ENCODE peak calls at places on chromosome 20, in nine cellular contexts. W is cardiac muscle cell; Z is psoas muscle; N is tibial artery; Y is GM23248; P is neural progenitor cell; S is HCT116; Q is dorsolateral prefrontal cortex; E is CD8-positive, alpha-beta memory T cell. L is an unnamed sample.
A peak's percentile ranks its signal among the peaks of the same experiment; 100 is the strongest.

GRCh38 chr20:59776626-59777320 is 156.7 kb downstream of the SYCP2 start:
- DNase-seq in Y (no peak), N (peak; percentile 29), S (no peak), Z (no peak), Q (no peak), P (no peak), E (no peak), W (no peak), L (no peak)

GRCh38 chr20:5056801-5057599 is 55.7 kb upstream of the SLC23A2 start:
- DNase-seq in W (peak; percentile 37), Y (peak; percentile 65), Q (no peak), S (peak; percentile 26), E (peak; percentile 61), Z (no peak), N (peak; percentile 73), P (no peak), L (peak; percentile 19)

GRCh38 chr20:59055302-59055701 is 12.7 kb upstream of the PRELID3B start:
- DNase-seq in N (no peak), W (peak; percentile 34), P (no peak), E (no peak), Q (no peak), Z (no peak), S (no peak), Y (peak; percentile 50), L (no peak)

GRCh38 chr20:43727980-43728590 is 1.3 kb upstream of the GTSF1L start:
- DNase-seq in S (no peak), Y (no peak), N (no peak), P (no peak), W (no peak), Q (no peak), Z (no peak), E (no peak), L (no peak)

GRCh38 chr20:59670786-59671492 is 66.6 kb downstream of the PHACTR3 start:
- DNase-seq in N (no peak), P (no peak), Z (no peak), Q (peak; percentile 78), W (no peak), S (no peak), Y (no peak), E (no peak), L (no peak)

GRCh38 chr20:49567421-49568256 is at the start of gene PTGIS:
- DNase-seq in S (no peak), P (peak; percentile 91), W (peak; percentile 63), Q (no peak), Z (peak; percentile 50), E (no peak), N (no peak), Y (peak; percentile 84), L (no peak)

GRCh38 chr20:4512891-4513550 is 208.7 kb upstream of the PRND start:
- DNase-seq in Q (no peak), Y (peak; percentile 92), S (peak; percentile 91), N (no peak), W (peak; percentile 90), E (no peak), P (no peak), Z (no peak), L (no peak)

GRCh38 chr20:25259788-25260254 is 11.9 kb downstream of the PYGB start:
- DNase-seq in W (no peak), S (no peak), Q (no peak), Z (no peak), E (no peak), P (no peak), N (no peak), Y (no peak), L (no peak)

GRCh38 chr20:10674684-10675455 is 1.1 kb upstream of the JAG1 start:
- DNase-seq in E (no peak), P (peak; percentile 93), Z (peak; percentile 79), Q (peak; percentile 54), Y (peak; percentile 86), S (peak; percentile 48), W (peak; percentile 76), N (peak; percentile 92), L (peak; percentile 59)

GRCh38 chr20:47137231-47137865 is 219.2 kb downstream of the ZMYND8 start:
- DNase-seq in W (no peak), N (no peak), P (peak; percentile 69), Q (no peak), E (no peak), S (no peak), Y (peak; percentile 50), Z (no peak), L (no peak)

GRCh38 chr20:50475879-50476292 is 34.3 kb upstream of the PTPN1 start:
- DNase-seq in Z (no peak), P (no peak), Q (no peak), N (no peak), Y (peak; percentile 44), S (no peak), W (peak; percentile 40), E (no peak), L (no peak)

GRCh38 chr20:63653974-63654680 is 903 bp upstream of the STMN3 start:
- DNase-seq in P (no peak), Y (no peak), S (no peak), W (no peak), E (no peak), Z (no peak), Q (no peak), N (no peak), L (no peak)
- H3K27ac ChIP-seq in P (no peak overlapping the region), Y (no peak overlapping the region), S (peak overlapping the region; percentile 65), W (no peak overlapping the region), E (peak overlapping the region; percentile 6), Z (no peak overlapping the region), Q (peak overlapping the region; percentile 93), N (no peak overlapping the region), L (no peak overlapping the region)

DNA sequence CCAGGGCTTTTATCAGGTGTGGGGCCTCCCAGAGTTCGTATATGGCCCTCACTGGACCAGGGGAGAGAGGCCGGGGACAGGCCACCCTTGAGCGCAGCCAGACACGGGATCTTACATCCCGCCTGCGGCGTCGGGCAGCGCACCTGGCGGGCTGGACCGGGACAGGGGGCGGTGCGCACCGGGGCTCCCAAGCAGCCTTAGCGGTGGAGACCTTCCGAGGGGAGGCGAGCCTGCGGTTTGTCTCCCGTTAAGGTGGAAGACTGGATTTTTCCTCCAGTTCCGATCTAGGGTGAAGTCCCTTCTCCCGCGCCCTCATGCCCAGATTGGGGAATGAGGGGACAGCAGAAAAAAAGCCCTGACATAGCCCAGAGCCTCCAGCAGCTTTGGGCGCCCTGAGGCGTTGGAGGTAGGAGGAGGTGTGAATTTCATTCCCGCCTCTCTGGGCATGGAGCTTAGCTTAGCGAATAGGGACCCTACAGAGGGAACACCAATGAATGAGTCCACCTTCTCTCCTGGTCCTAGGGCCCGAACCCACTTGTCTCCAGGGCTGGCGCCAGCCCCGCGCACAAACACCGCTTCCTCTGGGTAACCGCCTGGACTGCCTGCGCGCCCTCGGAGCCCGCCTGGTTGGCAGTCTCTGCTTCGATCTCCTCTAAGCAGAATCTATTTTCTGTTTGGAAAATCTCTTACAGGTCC is 6.7 kb upstream of the LAMP5 start:
- DNase-seq in Y (no peak), E (no peak), S (no peak), N (no peak), P (no peak), Q (no peak), W (no peak), Z (no peak), L (no peak)
- H3K4me3 ChIP-seq in Y (no peak overlapping the region), E (no peak overlapping the region), S (no peak overlapping the region), N (no peak overlapping the region), P (peak overlapping the region; percentile 22), Q (no peak overlapping the region), W (no peak overlapping the region), Z (no peak overlapping the region), L (no peak overlapping the region)

GRCh38 chr20:31715766-31716165 is 6.9 kb downstream of the BCL2L1 start:
- DNase-seq in E (no peak), P (no peak), Q (no peak), S (no peak), W (no peak), N (no peak), Y (no peak), Z (no peak), L (no peak)

GRCh38 chr20:31717478-31717946 is 5.2 kb downstream of the BCL2L1 start:
- DNase-seq in Y (no peak), P (no peak), W (no peak), S (no peak), N (no peak), Q (no peak), E (no peak), Z (no peak), L (no peak)

GRCh38 chr20:31716351-31716750 is 6.3 kb downstream of the BCL2L1 start:
- DNase-seq in P (no peak), Y (no peak), N (no peak), Q (no peak), Z (no peak), E (no peak), S (no peak), W (no peak), L (no peak)

GRCh38 chr20:31719644-31720485 is 2.8 kb downstream of the BCL2L1 start:
- DNase-seq in Q (no peak), W (no peak), N (peak; percentile 72), S (no peak), E (no peak), Y (no peak), P (peak; percentile 53), Z (no peak), L (no peak)

DNA sequence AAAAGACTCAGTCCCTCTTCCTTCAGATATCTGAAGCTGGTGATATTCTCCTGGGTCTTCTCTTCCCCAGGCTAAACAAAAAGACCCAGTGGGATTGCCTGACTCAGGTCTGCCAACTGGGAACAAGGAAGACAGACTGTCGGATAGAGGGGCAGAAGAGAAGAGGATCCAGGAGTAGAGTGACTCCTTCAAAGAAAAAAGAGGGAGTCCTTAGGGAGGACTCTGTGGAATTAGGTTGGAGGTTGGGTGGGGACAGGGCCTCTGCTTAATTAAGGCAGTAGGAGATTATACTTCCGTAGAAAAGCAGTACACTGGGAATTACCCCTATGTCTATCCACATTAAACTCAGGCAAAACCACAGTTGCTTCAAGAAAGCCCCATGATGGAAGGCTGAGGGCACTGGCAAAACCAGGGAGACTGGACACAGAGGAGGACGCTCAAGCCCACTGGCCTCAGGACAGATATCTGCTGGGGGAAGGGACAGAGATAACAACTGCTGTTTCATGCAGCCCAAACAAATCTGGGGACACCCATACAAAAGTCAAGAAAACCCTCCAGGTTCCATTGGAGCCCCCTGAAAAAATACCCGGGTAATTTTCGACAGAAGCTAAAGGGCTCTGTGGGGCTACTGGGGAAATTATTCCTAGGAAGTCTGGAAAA is 5.7 kb downstream of the BCL2L1 start:
- DNase-seq in W (no peak), N (peak; percentile 53), E (no peak), P (no peak), Z (no peak), Q (no peak), S (no peak), Y (no peak), L (no peak)
- H3K27ac ChIP-seq in W (no peak overlapping the region), N (peak overlapping the region; percentile 99), E (peak overlapping the region; percentile 64), P (peak overlapping the region; percentile 13), Z (peak overlapping the region; percentile 98), Q (peak overlapping the region; percentile 100), S (peak overlapping the region; percentile 98), Y (peak overlapping the region; percentile 36), L (peak overlapping the region; percentile 97)

DNA sequence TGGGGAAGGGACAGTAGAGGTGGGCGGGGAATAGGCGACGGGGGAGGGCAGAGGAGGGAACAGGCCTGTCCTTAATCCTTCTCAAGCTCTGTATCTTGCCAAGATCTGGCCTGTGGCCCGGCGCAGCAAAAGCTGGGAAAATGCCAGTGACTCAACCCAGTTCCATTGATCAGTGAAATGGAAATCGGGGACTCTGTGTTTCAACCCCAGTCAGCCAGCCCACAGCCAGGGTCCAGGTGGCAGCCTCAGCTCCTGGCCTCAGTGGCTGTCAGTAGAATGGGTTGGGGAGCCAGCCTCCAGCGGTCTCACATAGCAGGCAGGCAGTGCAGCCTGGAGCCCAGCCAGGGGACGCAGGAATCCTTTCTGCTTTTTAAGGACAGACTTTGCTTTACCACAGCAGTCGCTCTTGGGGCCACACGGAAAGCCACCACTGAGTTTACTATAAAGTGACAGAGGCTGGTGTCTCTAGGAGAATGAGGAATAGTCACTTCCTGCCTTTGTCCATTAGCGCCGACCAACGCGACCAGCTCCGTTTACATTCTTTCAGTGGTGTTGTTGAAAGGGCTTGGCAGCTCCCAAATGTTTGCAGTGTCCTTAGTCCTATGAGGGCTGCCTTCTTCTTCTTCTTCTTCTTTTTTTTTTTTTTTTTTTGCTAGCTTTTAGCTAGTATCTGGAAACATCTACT is 128.1 kb downstream of the RIN2 start:
- DNase-seq in P (no peak), Z (peak; percentile 58), N (peak; percentile 80), W (peak; percentile 45), E (no peak), Y (peak; percentile 57), S (no peak), Q (peak; percentile 61), L (no peak)
- H3K4me3 ChIP-seq in P (no peak overlapping the region), Z (peak overlapping the region; percentile 55), N (peak overlapping the region; percentile 43), W (no peak overlapping the region), E (no peak overlapping the region), Y (peak overlapping the region; percentile 45), S (no peak overlapping the region), Q (peak overlapping the region; percentile 33), L (peak overlapping the region; percentile 36)

L was measured in gastrocnemius medialis.